ENCODE peak calls at places on chromosomes 5 and 9, in four cellular contexts. M, V, O and P are unnamed samples.

GRCh38 chr9:8652282-8652681 is 852.7 kb upstream of the DMAC1 start:
- DNase-seq in O (no peak), M (no peak), V (no peak), P (no peak)

GRCh38 chr9:113807173-113808061 is 68.7 kb upstream of the ZNF618 start:
- DNase-seq in O (peak; percentile 48), V (peak; percentile 63), M (peak; percentile 76), P (peak; percentile 55)

GRCh38 chr5:120465281-120465961 is 1.3 kb downstream of the PRR16 start:
- DNase-seq in O (peak; percentile 58), M (peak; percentile 68), V (peak; percentile 42), P (no peak)

GRCh38 chr5:172436874-172437369 is 17.4 kb downstream of the SH3PXD2B start:
- DNase-seq in V (no peak), O (no peak), M (no peak), P (no peak)

GRCh38 chr5:94266170-94266569 is 352.2 kb downstream of the KIAA0825 start:
- DNase-seq in O (no peak), V (no peak), M (no peak), P (no peak)

GRCh38 chr9:93087971-93088655 is 7.9 kb upstream of the CARD19 start:
- DNase-seq in V (no peak), O (peak; percentile 1), M (no peak), P (no peak)

GRCh38 chr9:118395415-118395814 is 691.2 kb downstream of the TLR4 start:
- DNase-seq in O (no peak), M (no peak), V (no peak), P (no peak)

GRCh38 chr5:112584781-112585180 is 152.9 kb upstream of the APC start:
- DNase-seq in M (no peak), O (no peak), V (no peak), P (no peak)

GRCh38 chr9:1726993-1727759 is 288.0 kb upstream of the SMARCA2 start:
- DNase-seq in M (no peak), O (no peak), V (no peak), P (no peak)

GRCh38 chr9:133305731-133306130 is 30.3 kb downstream of the SURF6 start:
- DNase-seq in M (no peak), V (no peak), O (no peak), P (no peak)

GRCh38 chr5:68225188-68225910 is 9.8 kb downstream of the PIK3R1 start:
- DNase-seq in O (peak; percentile 42), V (peak; percentile 96), M (peak; percentile 91), P (peak; percentile 87)

GRCh38 chr9:135119496-135120064 is 32.1 kb downstream of the OLFM1 start:
- DNase-seq in M (no peak), O (no peak), V (no peak), P (no peak)

GRCh38 chr5:126868961-126869451 is 92.1 kb downstream of the LMNB1 start:
- DNase-seq in M (peak; percentile 52), O (peak; percentile 39), V (peak; percentile 27), P (no peak)

GRCh38 chr9:21565137-21565536 is 83.0 kb upstream of the IFNE start:
- DNase-seq in V (peak; percentile 81), M (no peak), O (no peak), P (no peak)
- H3K4me3 ChIP-seq in V (no peak overlapping the region), M (no peak overlapping the region), O (no peak overlapping the region), P (no peak overlapping the region)

GRCh38 chr5:122163151-122164069 is 34.1 kb downstream of the ZNF474 start:
- DNase-seq in O (no peak), M (peak; percentile 85), V (peak; percentile 93), P (no peak)
- H3K4me3 ChIP-seq in O (no peak overlapping the region), M (no peak overlapping the region), V (no peak overlapping the region), P (no peak overlapping the region)

DNA sequence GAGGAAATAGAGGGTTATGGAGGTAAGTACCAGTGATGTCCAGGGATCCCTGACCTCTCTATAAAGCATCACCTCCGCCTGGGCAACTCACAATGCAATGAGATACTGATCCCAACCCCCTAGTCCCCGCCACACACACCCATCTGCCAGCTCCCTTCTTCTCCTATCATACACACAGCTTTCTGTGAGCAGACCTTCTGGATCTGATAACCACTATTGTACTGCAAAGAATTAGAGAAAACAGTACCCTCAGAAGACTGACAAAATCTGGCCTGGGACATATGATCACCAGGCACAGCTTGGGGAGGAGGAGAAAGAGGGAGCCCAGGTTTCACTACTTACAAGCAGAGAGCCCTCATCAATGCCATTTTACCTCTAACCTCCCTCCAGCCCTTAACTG is 249.0 kb downstream of the SEC61B start:
- DNase-seq in V (no peak), O (no peak), M (no peak), P (no peak)
- H3K4me3 ChIP-seq in V (no peak overlapping the region), O (no peak overlapping the region), M (no peak overlapping the region), P (no peak overlapping the region)

DNA sequence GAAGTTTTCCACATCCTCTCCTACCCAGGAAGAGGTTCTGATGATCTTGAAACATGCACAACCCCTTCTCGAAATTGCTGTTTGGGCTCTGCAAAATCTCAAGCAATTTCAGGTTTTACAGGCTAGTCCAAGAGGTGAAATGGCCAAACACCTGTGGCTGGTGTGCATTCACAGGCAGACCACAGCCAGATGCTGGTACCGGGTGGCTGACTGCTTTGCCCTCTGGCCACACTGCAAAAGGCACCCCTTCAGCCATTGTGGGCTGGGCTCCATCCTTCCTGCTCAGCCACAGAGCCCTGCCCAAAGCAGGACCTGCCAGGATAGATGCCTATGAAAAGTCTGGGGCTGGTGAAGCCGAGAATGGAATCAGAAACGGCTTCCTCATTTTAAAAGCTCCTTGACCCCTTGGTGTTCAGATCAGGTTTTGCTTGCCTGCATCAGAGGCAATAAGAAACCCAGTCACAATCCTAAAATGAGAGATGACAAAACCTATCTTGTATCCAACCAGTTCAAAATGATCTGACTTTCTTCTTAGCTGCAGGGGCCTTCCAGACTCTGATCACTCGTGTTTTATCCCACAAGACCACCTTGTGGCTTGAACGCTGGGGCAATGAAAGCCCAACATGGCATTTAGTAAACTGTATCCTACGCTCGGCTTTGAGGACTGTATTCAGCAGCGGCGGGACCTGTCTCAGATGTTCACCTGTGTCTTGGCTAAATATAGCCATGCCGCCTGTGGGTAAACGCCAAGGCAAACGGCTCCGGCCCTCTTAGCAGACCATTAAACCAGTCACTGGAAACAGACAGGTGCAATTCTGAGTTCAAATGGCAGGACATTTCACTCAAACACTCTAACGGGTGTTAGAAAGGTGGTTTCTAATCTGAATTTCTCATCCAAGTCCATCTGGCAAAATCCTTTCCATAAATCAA is 49.6 kb downstream of the EPB41L4B start:
- DNase-seq in M (no peak), O (no peak), V (no peak), P (no peak)
- H3K4me3 ChIP-seq in M (no peak overlapping the region), O (no peak overlapping the region), V (no peak overlapping the region), P (no peak overlapping the region)

DNA sequence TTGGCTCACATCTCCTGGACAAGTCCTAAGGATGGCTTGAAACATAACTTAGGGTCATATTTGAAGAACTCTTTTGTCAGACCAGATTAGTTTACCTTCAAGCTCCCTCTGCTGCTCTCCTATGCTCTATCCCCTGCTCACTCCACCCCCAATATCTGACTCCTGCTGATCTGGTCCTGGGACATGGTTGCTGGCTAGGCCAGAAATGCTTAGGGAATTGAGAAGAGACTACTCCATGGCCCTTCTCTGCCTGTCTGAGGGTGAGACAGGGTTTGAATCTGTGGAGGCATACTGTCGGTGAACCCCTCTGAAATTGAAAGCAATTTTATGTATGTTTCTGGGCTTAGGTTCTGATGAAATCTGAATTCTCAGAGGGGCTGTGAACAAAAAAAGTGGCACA is 3.3 kb downstream of the OTULIN start:
- DNase-seq in O (no peak), M (no peak), V (no peak), P (no peak)
- H3K4me3 ChIP-seq in O (no peak overlapping the region), M (no peak overlapping the region), V (no peak overlapping the region), P (peak overlapping the region; percentile 1)

DNA sequence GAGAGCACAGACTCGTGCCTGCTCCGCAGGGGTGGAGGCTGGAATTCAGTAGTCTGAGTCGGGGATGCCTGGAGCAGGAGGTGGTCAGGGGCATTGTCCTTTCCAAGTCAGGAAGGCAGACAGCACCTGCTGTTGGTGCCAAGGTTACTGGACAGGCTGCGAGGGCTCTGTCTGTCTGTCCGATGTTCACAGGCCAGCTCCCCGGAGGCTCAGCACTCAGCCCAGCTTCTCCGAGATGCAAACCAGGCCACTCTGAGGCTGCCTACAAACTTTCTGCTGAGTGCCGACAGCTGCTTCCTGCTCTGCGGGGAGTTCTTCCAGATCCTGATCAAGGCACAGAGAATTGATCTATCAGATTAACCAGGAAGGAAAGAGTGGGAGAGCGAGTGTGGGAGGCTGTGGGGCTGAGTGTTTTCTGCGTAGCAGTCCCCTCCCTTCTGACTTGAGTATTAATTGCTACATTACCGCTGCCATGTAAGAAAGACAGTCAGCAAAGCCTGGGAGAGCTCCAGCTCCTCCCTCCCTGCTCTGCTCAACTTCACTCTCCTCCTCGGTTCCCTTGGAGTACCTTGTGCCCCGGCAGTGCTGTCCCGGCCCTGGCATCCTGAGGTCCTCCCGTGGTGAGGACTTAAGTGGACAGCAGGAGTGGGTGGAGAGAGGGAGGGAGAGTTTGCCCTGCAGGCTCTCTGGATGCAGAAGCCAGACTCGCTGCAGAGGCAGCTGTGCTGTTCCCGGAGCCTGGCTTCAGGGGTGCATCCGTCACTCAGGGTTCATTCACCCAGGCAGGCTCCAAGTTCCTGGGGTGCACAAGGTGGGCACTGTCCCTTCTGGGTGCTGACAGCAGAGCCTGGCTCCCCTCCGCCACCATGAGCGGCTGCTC is 35.9 kb downstream of the KCNMB1 start:
- DNase-seq in V (no peak), O (no peak), M (peak; percentile 11), P (no peak)
- H3K4me3 ChIP-seq in V (no peak overlapping the region), O (no peak overlapping the region), M (no peak overlapping the region), P (no peak overlapping the region)

GRCh38 chr9:20940447-20941176 is 90.8 kb downstream of the HACD4 start:
- DNase-seq in M (no peak), O (no peak), V (no peak), P (no peak)
- H3K4me3 ChIP-seq in M (no peak overlapping the region), O (no peak overlapping the region), V (no peak overlapping the region), P (no peak overlapping the region)

GRCh38 chr5:96125335-96125891 is 163.8 kb upstream of the ELL2 start:
- DNase-seq in O (no peak), M (peak; percentile 62), V (no peak), P (no peak)
- H3K4me3 ChIP-seq in O (no peak overlapping the region), M (no peak overlapping the region), V (no peak overlapping the region), P (no peak overlapping the region)